ENCODE peak calls at places on chromosomes 5 and 9, in seven cellular contexts. One of them, this sample, is unnamed.

GRCh38 chr9:92610470-92611420 is 59.2 kb downstream of the IPPK start:
- DNase-seq in GM13977: no peak
- DNase-seq in cardiac muscle cell: peak; percentile 67
- DNase-seq in HFF-Myc: no peak
- DNase-seq in Peyer's patch: no peak
- DNase-seq in HCT116: no peak
- DNase-seq in psoas muscle: peak; percentile 76
- DNase-seq in this sample: no peak

GRCh38 chr9:16058131-16058549 is 505.3 kb downstream of the CCDC171 start:
- DNase-seq in GM13977: peak; percentile 24
- DNase-seq in cardiac muscle cell: peak; percentile 37
- DNase-seq in HFF-Myc: peak; percentile 26
- DNase-seq in Peyer's patch: no peak
- DNase-seq in HCT116: no peak
- DNase-seq in psoas muscle: no peak
- DNase-seq in this sample: no peak

GRCh38 chr9:2163231-2163885 is 148.2 kb downstream of the SMARCA2 start:
- DNase-seq in GM13977: no peak
- DNase-seq in cardiac muscle cell: no peak
- DNase-seq in HFF-Myc: no peak
- DNase-seq in Peyer's patch: no peak
- DNase-seq in HCT116: no peak
- DNase-seq in psoas muscle: no peak
- DNase-seq in this sample: no peak

GRCh38 chr5:38445374-38446028 is 110.9 kb downstream of the LIFR start:
- DNase-seq in GM13977: no peak
- DNase-seq in cardiac muscle cell: peak; percentile 43
- DNase-seq in HFF-Myc: no peak
- DNase-seq in Peyer's patch: no peak
- DNase-seq in HCT116: no peak
- DNase-seq in psoas muscle: peak; percentile 79
- DNase-seq in this sample: peak; percentile 82

GRCh38 chr9:22211588-22212360 is 202.7 kb upstream of the CDKN2B start:
- DNase-seq in GM13977: no peak
- DNase-seq in cardiac muscle cell: peak; percentile 93
- DNase-seq in HFF-Myc: peak; percentile 96
- DNase-seq in Peyer's patch: no peak
- DNase-seq in HCT116: peak; percentile 79
- DNase-seq in psoas muscle: no peak
- DNase-seq in this sample: no peak

GRCh38 chr5:87268970-87269377 is 1.3 kb downstream of the RASA1 start:
- DNase-seq in GM13977: no peak
- DNase-seq in cardiac muscle cell: no peak
- DNase-seq in HFF-Myc: no peak
- DNase-seq in Peyer's patch: no peak
- DNase-seq in HCT116: no peak
- DNase-seq in psoas muscle: no peak
- DNase-seq in this sample: no peak

GRCh38 chr5:21806943-21807342 is 1046.2 kb downstream of the CDH12 start:
- DNase-seq in GM13977: no peak
- DNase-seq in cardiac muscle cell: peak; percentile 57
- DNase-seq in HFF-Myc: no peak
- DNase-seq in Peyer's patch: no peak
- DNase-seq in HCT116: no peak
- DNase-seq in psoas muscle: no peak
- DNase-seq in this sample: peak; percentile 74

GRCh38 chr5:138611295-138612220 is 36.4 kb upstream of the HSPA9 start:
- DNase-seq in GM13977: no peak
- DNase-seq in cardiac muscle cell: peak; percentile 67
- DNase-seq in HFF-Myc: no peak
- DNase-seq in Peyer's patch: no peak
- DNase-seq in HCT116: no peak
- DNase-seq in psoas muscle: no peak
- DNase-seq in this sample: peak; percentile 49

GRCh38 chr5:59972043-59972442 is 78.5 kb upstream of the PDE4D start:
- DNase-seq in GM13977: no peak
- DNase-seq in cardiac muscle cell: no peak
- DNase-seq in HFF-Myc: no peak
- DNase-seq in Peyer's patch: no peak
- DNase-seq in HCT116: no peak
- DNase-seq in psoas muscle: no peak
- DNase-seq in this sample: no peak

GRCh38 chr5:65924366-65925093 is 1.8 kb upstream of the ERBIN start:
- DNase-seq in GM13977: peak; percentile 36
- DNase-seq in cardiac muscle cell: no peak
- DNase-seq in HFF-Myc: no peak
- DNase-seq in Peyer's patch: no peak
- DNase-seq in HCT116: no peak
- DNase-seq in psoas muscle: no peak
- DNase-seq in this sample: no peak

GRCh38 chr9:38172601-38173000 is 103.6 kb upstream of the SHB start:
- DNase-seq in GM13977: no peak
- DNase-seq in cardiac muscle cell: no peak
- DNase-seq in HFF-Myc: no peak
- DNase-seq in Peyer's patch: no peak
- DNase-seq in HCT116: no peak
- DNase-seq in psoas muscle: no peak
- DNase-seq in this sample: no peak

GRCh38 chr5:78519198-78519941 is 129.2 kb downstream of the LHFPL2 start:
- DNase-seq in GM13977: peak; percentile 45
- DNase-seq in cardiac muscle cell: no peak
- DNase-seq in HFF-Myc: no peak
- DNase-seq in Peyer's patch: peak; percentile 68
- DNase-seq in HCT116: no peak
- DNase-seq in psoas muscle: no peak
- DNase-seq in this sample: no peak

GRCh38 chr5:139649082-139649991 is 1.2 kb downstream of the CXXC5 start:
- DNase-seq in GM13977: no peak
- DNase-seq in cardiac muscle cell: no peak
- DNase-seq in HFF-Myc: no peak
- DNase-seq in Peyer's patch: peak; percentile 63
- DNase-seq in HCT116: no peak
- DNase-seq in psoas muscle: peak; percentile 62
- DNase-seq in this sample: peak; percentile 66
- TF ChIP-seq CTCF in GM13977: peak; percentile 32
- TF ChIP-seq CTCF in cardiac muscle cell: no peak
- TF ChIP-seq CTCF in HFF-Myc: no peak
- TF ChIP-seq CTCF in Peyer's patch: no peak
- TF ChIP-seq CTCF in HCT116: no peak
- TF ChIP-seq CTCF in psoas muscle: no peak
- TF ChIP-seq CTCF in this sample: peak; percentile 22

DNA sequence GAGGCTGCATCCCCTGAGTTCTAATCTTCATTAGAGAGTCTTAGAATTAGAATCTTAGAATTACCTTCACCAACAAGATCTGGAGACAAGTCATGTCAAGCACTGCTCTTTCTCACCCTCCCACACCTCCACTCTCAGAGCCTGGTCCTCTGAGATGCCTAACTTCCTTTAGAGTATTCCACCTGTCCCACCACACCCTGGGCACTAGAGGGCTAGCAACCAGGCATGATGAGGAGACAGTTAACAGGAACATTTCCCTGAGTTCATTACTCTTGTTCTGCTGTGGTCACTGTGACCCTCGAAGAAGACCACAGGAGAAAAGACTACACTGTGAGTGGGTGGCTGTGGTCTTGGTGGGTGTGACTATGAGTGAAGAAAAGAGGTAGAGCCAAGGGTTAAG is 25.2 kb upstream of the MAP1B start:
- DNase-seq in GM13977: no peak
- DNase-seq in cardiac muscle cell: no peak
- DNase-seq in HFF-Myc: no peak
- DNase-seq in Peyer's patch: no peak
- DNase-seq in HCT116: no peak
- DNase-seq in psoas muscle: no peak
- DNase-seq in this sample: no peak
- TF ChIP-seq CTCF in GM13977: no peak
- TF ChIP-seq CTCF in cardiac muscle cell: peak; percentile 2
- TF ChIP-seq CTCF in HFF-Myc: no peak
- TF ChIP-seq CTCF in Peyer's patch: no peak
- TF ChIP-seq CTCF in HCT116: peak; percentile 39
- TF ChIP-seq CTCF in psoas muscle: no peak
- TF ChIP-seq CTCF in this sample: no peak

GRCh38 chr5:81554647-81555046 is 160.7 kb upstream of the ACOT12 start:
- DNase-seq in GM13977: no peak
- DNase-seq in cardiac muscle cell: no peak
- DNase-seq in HFF-Myc: no peak
- DNase-seq in Peyer's patch: no peak
- DNase-seq in HCT116: no peak
- DNase-seq in psoas muscle: no peak
- DNase-seq in this sample: peak; percentile 43
- TF ChIP-seq CTCF in GM13977: no peak
- TF ChIP-seq CTCF in cardiac muscle cell: no peak
- TF ChIP-seq CTCF in HFF-Myc: no peak
- TF ChIP-seq CTCF in Peyer's patch: no peak
- TF ChIP-seq CTCF in HCT116: no peak
- TF ChIP-seq CTCF in psoas muscle: no peak
- TF ChIP-seq CTCF in this sample: no peak

GRCh38 chr5:178196986-178197385 is 7.3 kb upstream of the HNRNPAB start:
- DNase-seq in GM13977: no peak
- DNase-seq in cardiac muscle cell: no peak
- DNase-seq in HFF-Myc: no peak
- DNase-seq in Peyer's patch: no peak
- DNase-seq in HCT116: no peak
- DNase-seq in psoas muscle: no peak
- DNase-seq in this sample: no peak
- TF ChIP-seq CTCF in GM13977: peak; percentile 53
- TF ChIP-seq CTCF in cardiac muscle cell: peak; percentile 47
- TF ChIP-seq CTCF in HFF-Myc: peak; percentile 41
- TF ChIP-seq CTCF in Peyer's patch: no peak
- TF ChIP-seq CTCF in HCT116: peak; percentile 78
- TF ChIP-seq CTCF in psoas muscle: peak; percentile 28
- TF ChIP-seq CTCF in this sample: peak; percentile 32

DNA sequence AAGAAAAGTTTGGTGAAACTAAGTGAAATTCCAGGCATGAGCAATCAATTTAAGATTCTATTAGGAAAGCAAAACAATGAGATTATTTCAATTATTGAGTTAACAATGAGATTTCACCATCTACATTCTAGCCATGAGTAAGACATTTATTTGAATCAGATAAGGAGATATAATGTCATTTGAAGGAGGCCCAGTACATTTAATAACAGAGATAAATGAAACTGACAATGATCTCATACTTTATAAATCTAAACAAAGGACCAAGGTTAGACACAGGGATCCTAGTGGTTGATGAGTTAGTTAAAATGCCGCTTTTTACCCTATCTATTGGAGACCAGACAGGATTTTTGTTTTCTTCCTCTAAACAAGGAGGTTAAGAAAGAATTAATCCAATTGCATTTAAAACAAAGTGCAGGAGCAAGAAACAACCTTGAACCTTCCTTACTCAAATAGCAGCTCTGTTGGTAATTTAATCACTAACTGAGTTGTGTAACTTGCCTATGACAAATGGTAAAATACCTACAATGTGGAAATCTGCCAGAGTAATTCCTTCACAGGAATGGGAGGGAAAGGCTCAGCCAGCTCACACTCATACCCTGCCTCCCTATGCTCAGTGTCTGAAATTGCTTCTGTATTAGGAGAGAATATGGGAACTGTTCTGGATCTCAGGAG is 103.5 kb upstream of the NR3C1 start:
- DNase-seq in GM13977: no peak
- DNase-seq in cardiac muscle cell: peak; percentile 93
- DNase-seq in HFF-Myc: peak; percentile 72
- DNase-seq in Peyer's patch: no peak
- DNase-seq in HCT116: no peak
- DNase-seq in psoas muscle: no peak
- DNase-seq in this sample: peak; percentile 33
- TF ChIP-seq CTCF in GM13977: no peak
- TF ChIP-seq CTCF in cardiac muscle cell: peak; percentile 26
- TF ChIP-seq CTCF in HFF-Myc: peak; percentile 6
- TF ChIP-seq CTCF in Peyer's patch: no peak
- TF ChIP-seq CTCF in HCT116: no peak
- TF ChIP-seq CTCF in psoas muscle: no peak
- TF ChIP-seq CTCF in this sample: no peak

This sample was measured in A673.